ENCODE peak calls at places on chromosomes 5 and 9, in nine cellular contexts. H, U, F, R, G, B, L, P and I are unnamed samples.

GRCh38 chr5:142215915-142216681 is 107.5 kb downstream of the NDFIP1 start:
- DNase-seq in H (peak), R (peak), G (peak), B (no peak), P (peak), F (no peak), L (peak), U (peak), I (peak)

GRCh38 chr5:120779674-120780073 is 315.6 kb downstream of the PRR16 start:
- DNase-seq in R (no peak), L (no peak), U (no peak), B (no peak), H (peak), G (no peak), F (no peak), P (peak), I (peak)

GRCh38 chr9:10566853-10567252 is 45.9 kb downstream of the PTPRD start:
- DNase-seq in R (no peak), F (no peak), L (no peak), U (no peak), H (no peak), B (no peak), G (no peak), P (no peak), I (no peak)

GRCh38 chr9:110531776-110532175 is 47.8 kb downstream of the SVEP1 start:
- DNase-seq in G (no peak), F (no peak), U (no peak), B (no peak), L (no peak), P (peak), H (no peak), R (no peak), I (peak)

GRCh38 chr9:13351768-13352386 is 72.4 kb upstream of the MPDZ start:
- DNase-seq in R (no peak), F (no peak), H (peak), L (peak), G (no peak), U (no peak), B (peak), P (peak), I (peak)

GRCh38 chr5:72252574-72253155 is 67.4 kb downstream of the MRPS27 start:
- DNase-seq in G (no peak), H (peak), P (peak), L (no peak), R (no peak), F (no peak), U (no peak), B (no peak), I (no peak)

GRCh38 chr9:29556317-29556716 is 1983.0 kb upstream of the C9orf72 start:
- DNase-seq in U (no peak), B (no peak), H (peak), L (no peak), F (no peak), P (no peak), R (no peak), G (no peak), I (peak)

GRCh38 chr5:58666598-58667595 is 84.0 kb downstream of the RAB3C start:
- DNase-seq in P (peak), F (no peak), H (peak), B (no peak), R (no peak), L (no peak), U (no peak), G (no peak), I (peak)

GRCh38 chr5:150208187-150209015 is 18.5 kb downstream of the SLC6A7 start:
- DNase-seq in U (no peak), B (no peak), H (peak), P (peak), G (no peak), L (no peak), F (no peak), R (no peak), I (peak)

GRCh38 chr9:31243386-31243785 is 1141.1 kb upstream of the ACO1 start:
- DNase-seq in R (no peak), H (peak), L (no peak), F (no peak), U (no peak), P (no peak), G (no peak), B (no peak), I (peak)

GRCh38 chr5:148831590-148832565 is 5.5 kb downstream of the ADRB2 start:
- DNase-seq in B (no peak), R (no peak), P (no peak), L (no peak), G (no peak), H (no peak), U (no peak), F (no peak), I (no peak)

GRCh38 chr9:127180457-127181314 is 58.3 kb upstream of the ANGPTL2 start:
- DNase-seq in U (no peak), P (no peak), B (no peak), L (no peak), H (no peak), R (no peak), G (peak), F (no peak), I (no peak)

GRCh38 chr9:122090287-122090883 is 2.7 kb downstream of the TTLL11 start:
- DNase-seq in F (no peak), L (no peak), H (no peak), G (no peak), U (no peak), R (no peak), P (no peak), B (no peak), I (no peak)

GRCh38 chr5:6873359-6873758 is 160.1 kb downstream of the TENT4A start:
- DNase-seq in H (no peak), R (no peak), U (no peak), P (no peak), F (no peak), G (no peak), B (no peak), L (no peak), I (no peak)

GRCh38 chr5:132260714-132261615 is 3.5 kb downstream of the PDLIM4 start:
- DNase-seq in L (peak), U (peak), B (no peak), F (peak), R (peak), H (peak), G (peak), P (peak), I (peak)

DNA sequence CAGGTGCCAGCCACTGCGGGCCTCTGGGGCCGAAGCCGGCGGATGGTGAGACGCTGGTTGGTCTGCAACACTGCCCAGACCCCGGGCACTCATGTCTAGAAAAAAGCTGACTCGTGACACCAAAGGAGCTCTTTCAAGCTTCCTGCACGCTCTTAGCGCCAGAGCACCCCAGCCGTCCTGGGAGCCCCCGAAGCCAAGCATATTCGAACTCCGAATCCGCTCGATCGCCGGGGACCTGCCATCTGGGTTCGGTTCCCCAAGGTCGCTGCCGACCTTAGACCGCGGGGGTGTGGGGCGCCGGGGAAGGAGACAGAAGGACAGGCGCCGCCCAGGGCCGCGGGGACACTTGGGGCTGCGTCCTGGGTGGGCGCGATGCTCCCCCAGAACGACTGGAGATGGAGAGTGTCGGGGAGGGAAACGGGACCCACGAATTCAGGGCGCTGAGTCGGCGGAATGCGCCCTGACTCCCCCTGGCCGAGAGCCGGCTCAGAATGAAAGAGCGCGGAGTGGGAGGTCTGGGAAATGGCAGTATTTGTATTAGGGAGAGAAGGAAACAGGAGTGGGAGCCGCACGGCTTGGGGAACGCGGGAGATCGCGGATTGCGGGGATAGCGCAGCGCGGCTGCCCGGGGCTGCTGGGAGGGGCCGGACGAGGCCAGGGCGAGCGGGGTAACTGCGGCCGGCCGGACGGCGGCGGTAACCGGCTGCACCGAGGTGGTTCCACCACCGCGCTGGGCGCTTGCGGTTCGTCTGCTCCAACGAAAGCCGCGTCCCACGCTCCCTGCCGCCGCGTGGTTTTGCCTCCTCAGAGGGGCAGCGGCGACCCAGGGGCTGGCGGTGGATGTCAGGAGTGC is 20.1 kb upstream of the MARCHF6 start:
- DNase-seq in L (no peak), R (no peak), G (peak), B (peak), P (no peak), F (peak), U (peak), H (peak), I (no peak)
- TF ChIP-seq CTCF in L (no peak), R (peak), G (peak), B (no peak), P (no peak), F (no peak), U (no peak), H (no peak), I (peak)

GRCh38 chr9:120580591-120580896 is 577 bp upstream of the CDK5RAP2 start:
- DNase-seq in F (peak), B (no peak), P (no peak), U (no peak), H (no peak), R (no peak), L (no peak), G (no peak), I (no peak)

GRCh38 chr9:120578614-120579013 is 1.4 kb downstream of the CDK5RAP2 start:
- DNase-seq in R (no peak), U (no peak), L (no peak), P (no peak), F (no peak), G (no peak), B (no peak), H (no peak), I (no peak)

GRCh38 chr9:120579139-120579749 is 723 bp downstream of the CDK5RAP2 start:
- DNase-seq in L (no peak), H (no peak), G (no peak), F (no peak), R (no peak), U (peak), P (no peak), B (no peak), I (no peak)

GRCh38 chr9:120583958-120584369 is 4.0 kb upstream of the CDK5RAP2 start:
- DNase-seq in R (peak), P (peak), H (peak), G (no peak), U (no peak), L (peak), B (no peak), F (no peak), I (peak)

GRCh38 chr9:120579750-120580590 is at the start of gene CDK5RAP2:
- DNase-seq in U (peak), P (peak), H (peak), R (peak), L (peak), B (peak), F (peak), G (peak), I (peak)
- H3K4me3 ChIP-seq in U (peak), P (peak), H (peak), R (peak), L (peak), B (peak), F (peak), G (peak), I (peak)

DNA sequence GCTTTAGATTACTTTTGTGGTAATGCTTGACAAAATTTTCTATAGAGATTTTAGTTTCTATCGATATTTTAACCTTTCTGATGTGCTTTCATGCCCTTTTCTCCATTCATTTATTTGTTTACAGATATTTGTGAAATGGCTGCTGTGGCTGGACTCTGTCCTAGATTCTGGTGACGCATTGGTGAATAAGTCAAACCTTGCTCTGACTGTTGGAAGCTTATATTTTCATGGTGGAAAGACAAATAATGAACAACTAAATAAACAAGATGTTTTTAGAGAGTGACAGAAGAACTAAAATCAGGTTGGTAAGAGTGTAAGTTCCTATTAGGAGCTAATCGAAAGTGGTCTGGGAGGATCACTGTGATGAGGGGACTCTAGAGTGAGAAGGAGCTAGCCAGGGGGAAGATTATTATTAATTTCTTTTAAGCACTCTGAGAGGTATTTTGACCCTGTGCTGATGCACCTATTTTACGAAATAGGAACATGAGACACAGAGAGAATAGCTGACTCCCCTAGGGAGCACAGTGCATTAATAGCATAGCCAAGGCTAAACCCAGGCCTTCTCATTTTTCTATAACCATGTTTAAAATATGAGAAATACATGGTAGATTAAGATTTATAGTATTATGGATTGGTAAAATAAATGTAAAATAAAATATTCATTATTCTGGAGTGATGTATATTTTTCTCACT is 411.9 kb upstream of the ARRDC3 start:
- DNase-seq in L (no peak), P (no peak), U (no peak), F (no peak), H (no peak), G (no peak), R (no peak), B (no peak), I (no peak)
- TF ChIP-seq CTCF in L (no peak), P (no peak), U (no peak), F (no peak), H (no peak), G (no peak), R (no peak), B (no peak), I (no peak)

GRCh38 chr5:9444346-9444745 is 101.5 kb downstream of the SEMA5A start:
- DNase-seq in R (no peak), U (no peak), H (no peak), L (no peak), G (no peak), B (no peak), P (no peak), F (no peak), I (no peak)
- H3K4me3 ChIP-seq in R (no peak), U (no peak), H (no peak), L (no peak), G (no peak), B (no peak), P (no peak), F (no peak), I (no peak)

GRCh38 chr5:118592678-118593328 is 395.5 kb downstream of the DTWD2 start:
- DNase-seq in B (no peak), F (no peak), L (peak), U (no peak), R (no peak), H (no peak), P (no peak), G (no peak), I (no peak)
- TF ChIP-seq CTCF in B (no peak), F (no peak), L (peak), U (no peak), R (no peak), H (no peak), P (no peak), G (peak), I (no peak)

DNA sequence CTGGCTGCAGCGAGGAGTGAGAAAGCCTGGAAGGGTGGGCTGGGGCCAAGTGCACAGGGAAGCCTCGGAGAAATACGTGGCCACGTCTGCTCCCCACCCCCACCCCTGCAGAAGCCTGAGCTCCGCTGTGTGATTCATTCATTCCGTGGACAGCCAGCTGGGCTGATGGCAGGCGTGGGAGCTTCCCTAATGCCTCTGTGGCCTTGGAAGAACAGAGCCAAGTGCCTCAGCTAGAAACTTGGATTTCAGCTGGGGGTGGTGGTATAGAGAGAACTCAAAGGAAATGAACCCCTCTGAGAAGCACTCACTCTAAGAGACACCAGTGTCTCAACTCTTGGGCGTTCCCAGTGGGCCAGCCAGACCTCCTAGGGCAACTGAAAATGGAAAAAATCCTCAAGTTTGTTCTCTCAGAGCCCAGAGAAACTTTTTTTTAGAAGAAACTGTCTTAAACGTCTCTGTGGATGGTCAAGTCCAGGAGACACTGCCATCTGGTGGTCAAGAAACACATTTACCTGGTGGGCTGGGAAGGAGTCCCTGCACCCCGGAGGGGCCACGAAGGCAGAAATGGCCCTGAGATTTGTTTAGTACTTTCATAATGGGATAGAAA is 18.0 kb downstream of the ATOX1 start:
- DNase-seq in B (peak), P (peak), U (peak), H (peak), G (peak), F (peak), L (no peak), R (peak), I (peak)
- H3K4me3 ChIP-seq in B (no peak), P (peak), U (no peak), H (peak), G (peak), F (no peak), L (peak), R (peak), I (no peak)